ENCODE peak calls at places on chromosomes 6 and 20, in eight cellular contexts. One of them, this sample, is unnamed.

GRCh38 chr6:136980070-136980469 is 58.0 kb downstream of the SLC35D3 start:
- DNase-seq in esophagus squamous epithelium: no peak
- DNase-seq in astrocyte of the spinal cord: no peak
- DNase-seq in NCI-H1417: no peak
- DNase-seq in T follicular helper cell: no peak
- DNase-seq in stimulated activated CD4-positive, alpha-beta T cell treated with anti-CD3 and anti-CD28 coated beads, Interleukin-4, amount 100 ng/mL, for 1 hour: no peak
- DNase-seq in lower lobe of right lung: no peak
- DNase-seq in activated naive CD4-positive, alpha-beta T cell: no peak
- DNase-seq in this sample: no peak

GRCh38 chr6:7410801-7411200 is 21.2 kb downstream of the RIOK1 start:
- DNase-seq in T follicular helper cell: no peak
- DNase-seq in lower lobe of right lung: no peak
- DNase-seq in stimulated activated CD4-positive, alpha-beta T cell treated with anti-CD3 and anti-CD28 coated beads, Interleukin-4, amount 100 ng/mL, for 1 hour: no peak
- DNase-seq in NCI-H1417: no peak
- DNase-seq in esophagus squamous epithelium: no peak
- DNase-seq in activated naive CD4-positive, alpha-beta T cell: no peak
- DNase-seq in astrocyte of the spinal cord: no peak
- DNase-seq in this sample: no peak

GRCh38 chr6:29651413-29652197 is 5.3 kb upstream of the MOG start:
- DNase-seq in T follicular helper cell: no peak
- DNase-seq in stimulated activated CD4-positive, alpha-beta T cell treated with anti-CD3 and anti-CD28 coated beads, Interleukin-4, amount 100 ng/mL, for 1 hour: no peak
- DNase-seq in activated naive CD4-positive, alpha-beta T cell: no peak
- DNase-seq in lower lobe of right lung: no peak
- DNase-seq in NCI-H1417: no peak
- DNase-seq in astrocyte of the spinal cord: peak; percentile 45
- DNase-seq in esophagus squamous epithelium: no peak
- DNase-seq in this sample: peak; percentile 74

GRCh38 chr20:55211481-55211880 is 736.1 kb downstream of the DOK5 start:
- DNase-seq in T follicular helper cell: no peak
- DNase-seq in stimulated activated CD4-positive, alpha-beta T cell treated with anti-CD3 and anti-CD28 coated beads, Interleukin-4, amount 100 ng/mL, for 1 hour: no peak
- DNase-seq in activated naive CD4-positive, alpha-beta T cell: no peak
- DNase-seq in esophagus squamous epithelium: no peak
- DNase-seq in astrocyte of the spinal cord: no peak
- DNase-seq in NCI-H1417: no peak
- DNase-seq in lower lobe of right lung: no peak
- DNase-seq in this sample: no peak

GRCh38 chr6:19268718-19269117 is 568.5 kb upstream of the ID4 start:
- DNase-seq in stimulated activated CD4-positive, alpha-beta T cell treated with anti-CD3 and anti-CD28 coated beads, Interleukin-4, amount 100 ng/mL, for 1 hour: no peak
- DNase-seq in esophagus squamous epithelium: no peak
- DNase-seq in lower lobe of right lung: no peak
- DNase-seq in T follicular helper cell: no peak
- DNase-seq in activated naive CD4-positive, alpha-beta T cell: no peak
- DNase-seq in astrocyte of the spinal cord: no peak
- DNase-seq in NCI-H1417: no peak
- DNase-seq in this sample: no peak

GRCh38 chr20:34111057-34111711 is 859 bp downstream of the EIF2S2 start:
- DNase-seq in T follicular helper cell: no peak
- DNase-seq in activated naive CD4-positive, alpha-beta T cell: no peak
- DNase-seq in stimulated activated CD4-positive, alpha-beta T cell treated with anti-CD3 and anti-CD28 coated beads, Interleukin-4, amount 100 ng/mL, for 1 hour: no peak
- DNase-seq in lower lobe of right lung: no peak
- DNase-seq in esophagus squamous epithelium: no peak
- DNase-seq in NCI-H1417: peak; percentile 42
- DNase-seq in astrocyte of the spinal cord: peak; percentile 52
- DNase-seq in this sample: peak; percentile 55

GRCh38 chr6:37204014-37204751 is 34.2 kb downstream of the PIM1 start:
- DNase-seq in NCI-H1417: no peak
- DNase-seq in stimulated activated CD4-positive, alpha-beta T cell treated with anti-CD3 and anti-CD28 coated beads, Interleukin-4, amount 100 ng/mL, for 1 hour: no peak
- DNase-seq in esophagus squamous epithelium: no peak
- DNase-seq in lower lobe of right lung: peak; percentile 63
- DNase-seq in astrocyte of the spinal cord: peak; percentile 26
- DNase-seq in activated naive CD4-positive, alpha-beta T cell: no peak
- DNase-seq in T follicular helper cell: no peak
- DNase-seq in this sample: peak; percentile 88

GRCh38 chr20:32006053-32006452 is 4.2 kb upstream of the CCM2L start:
- DNase-seq in T follicular helper cell: no peak
- DNase-seq in NCI-H1417: no peak
- DNase-seq in esophagus squamous epithelium: no peak
- DNase-seq in activated naive CD4-positive, alpha-beta T cell: no peak
- DNase-seq in lower lobe of right lung: no peak
- DNase-seq in astrocyte of the spinal cord: no peak
- DNase-seq in stimulated activated CD4-positive, alpha-beta T cell treated with anti-CD3 and anti-CD28 coated beads, Interleukin-4, amount 100 ng/mL, for 1 hour: no peak
- DNase-seq in this sample: no peak

GRCh38 chr6:132768051-132768517 is 10.4 kb upstream of the VNN2 start:
- DNase-seq in lower lobe of right lung: peak; percentile 55
- DNase-seq in esophagus squamous epithelium: no peak
- DNase-seq in T follicular helper cell: no peak
- DNase-seq in activated naive CD4-positive, alpha-beta T cell: no peak
- DNase-seq in astrocyte of the spinal cord: no peak
- DNase-seq in stimulated activated CD4-positive, alpha-beta T cell treated with anti-CD3 and anti-CD28 coated beads, Interleukin-4, amount 100 ng/mL, for 1 hour: peak; percentile 2
- DNase-seq in NCI-H1417: peak; percentile 41
- DNase-seq in this sample: peak; percentile 68

GRCh38 chr20:59268827-59269226 is 31.6 kb upstream of the EDN3 start:
- DNase-seq in activated naive CD4-positive, alpha-beta T cell: no peak
- DNase-seq in T follicular helper cell: no peak
- DNase-seq in NCI-H1417: peak; percentile 29
- DNase-seq in esophagus squamous epithelium: no peak
- DNase-seq in stimulated activated CD4-positive, alpha-beta T cell treated with anti-CD3 and anti-CD28 coated beads, Interleukin-4, amount 100 ng/mL, for 1 hour: no peak
- DNase-seq in astrocyte of the spinal cord: no peak
- DNase-seq in lower lobe of right lung: no peak
- DNase-seq in this sample: no peak

GRCh38 chr20:32232487-32232886 is 24.8 kb downstream of the POFUT1 start:
- DNase-seq in esophagus squamous epithelium: no peak
- DNase-seq in astrocyte of the spinal cord: no peak
- DNase-seq in activated naive CD4-positive, alpha-beta T cell: no peak
- DNase-seq in stimulated activated CD4-positive, alpha-beta T cell treated with anti-CD3 and anti-CD28 coated beads, Interleukin-4, amount 100 ng/mL, for 1 hour: peak; percentile 35
- DNase-seq in NCI-H1417: no peak
- DNase-seq in lower lobe of right lung: no peak
- DNase-seq in T follicular helper cell: no peak
- DNase-seq in this sample: no peak

GRCh38 chr20:48584391-48585249 is 243.2 kb downstream of the PREX1 start:
- DNase-seq in activated naive CD4-positive, alpha-beta T cell: no peak
- DNase-seq in esophagus squamous epithelium: no peak
- DNase-seq in NCI-H1417: no peak
- DNase-seq in stimulated activated CD4-positive, alpha-beta T cell treated with anti-CD3 and anti-CD28 coated beads, Interleukin-4, amount 100 ng/mL, for 1 hour: no peak
- DNase-seq in astrocyte of the spinal cord: no peak
- DNase-seq in T follicular helper cell: no peak
- DNase-seq in lower lobe of right lung: no peak
- DNase-seq in this sample: no peak

GRCh38 chr20:9218412-9219001 is 149.6 kb downstream of the PLCB4 start:
- DNase-seq in stimulated activated CD4-positive, alpha-beta T cell treated with anti-CD3 and anti-CD28 coated beads, Interleukin-4, amount 100 ng/mL, for 1 hour: no peak
- DNase-seq in lower lobe of right lung: no peak
- DNase-seq in astrocyte of the spinal cord: peak; percentile 46
- DNase-seq in T follicular helper cell: no peak
- DNase-seq in NCI-H1417: no peak
- DNase-seq in activated naive CD4-positive, alpha-beta T cell: no peak
- DNase-seq in esophagus squamous epithelium: no peak
- DNase-seq in this sample: no peak

GRCh38 chr6:53300656-53301551 is 47.8 kb downstream of the ELOVL5 start:
- DNase-seq in esophagus squamous epithelium: no peak
- DNase-seq in T follicular helper cell: no peak
- DNase-seq in astrocyte of the spinal cord: peak; percentile 77
- DNase-seq in stimulated activated CD4-positive, alpha-beta T cell treated with anti-CD3 and anti-CD28 coated beads, Interleukin-4, amount 100 ng/mL, for 1 hour: no peak
- DNase-seq in NCI-H1417: no peak
- DNase-seq in lower lobe of right lung: peak; percentile 51
- DNase-seq in activated naive CD4-positive, alpha-beta T cell: no peak
- DNase-seq in this sample: no peak

GRCh38 chr20:17228624-17229061 is 1.8 kb downstream of the PCSK2 start:
- DNase-seq in esophagus squamous epithelium: no peak
- DNase-seq in stimulated activated CD4-positive, alpha-beta T cell treated with anti-CD3 and anti-CD28 coated beads, Interleukin-4, amount 100 ng/mL, for 1 hour: no peak
- DNase-seq in activated naive CD4-positive, alpha-beta T cell: no peak
- DNase-seq in NCI-H1417: peak; percentile 72
- DNase-seq in astrocyte of the spinal cord: no peak
- DNase-seq in T follicular helper cell: no peak
- DNase-seq in lower lobe of right lung: peak; percentile 47
- DNase-seq in this sample: peak; percentile 41

GRCh38 chr20:62977613-62978558 is 25.4 kb downstream of the SLC17A9 start:
- DNase-seq in T follicular helper cell: peak; percentile 84
- DNase-seq in stimulated activated CD4-positive, alpha-beta T cell treated with anti-CD3 and anti-CD28 coated beads, Interleukin-4, amount 100 ng/mL, for 1 hour: peak; percentile 80
- DNase-seq in esophagus squamous epithelium: no peak
- DNase-seq in lower lobe of right lung: no peak
- DNase-seq in astrocyte of the spinal cord: no peak
- DNase-seq in NCI-H1417: peak; percentile 64
- DNase-seq in activated naive CD4-positive, alpha-beta T cell: peak; percentile 35
- DNase-seq in this sample: peak; percentile 30

GRCh38 chr6:90412538-90413369 is 116.1 kb upstream of the BACH2 start:
- DNase-seq in lower lobe of right lung: no peak
- DNase-seq in stimulated activated CD4-positive, alpha-beta T cell treated with anti-CD3 and anti-CD28 coated beads, Interleukin-4, amount 100 ng/mL, for 1 hour: no peak
- DNase-seq in T follicular helper cell: no peak
- DNase-seq in NCI-H1417: no peak
- DNase-seq in activated naive CD4-positive, alpha-beta T cell: no peak
- DNase-seq in esophagus squamous epithelium: no peak
- DNase-seq in astrocyte of the spinal cord: no peak
- DNase-seq in this sample: peak; percentile 25

GRCh38 chr6:166344240-166344639 is 1.9 kb upstream of the SFT2D1 start:
- DNase-seq in lower lobe of right lung: no peak
- DNase-seq in esophagus squamous epithelium: no peak
- DNase-seq in T follicular helper cell: no peak
- DNase-seq in astrocyte of the spinal cord: no peak
- DNase-seq in stimulated activated CD4-positive, alpha-beta T cell treated with anti-CD3 and anti-CD28 coated beads, Interleukin-4, amount 100 ng/mL, for 1 hour: no peak
- DNase-seq in NCI-H1417: no peak
- DNase-seq in activated naive CD4-positive, alpha-beta T cell: no peak
- DNase-seq in this sample: no peak

This sample was measured in DMS53.